ENCODE peak calls at places on chromosomes 4 and X, in ten cellular contexts. B, A, T, Q, X, C, G, K, S and Z are unnamed samples.

GRCh38 chr4:7210818-7211217 is 18.5 kb downstream of the SORCS2 start:
- DNase-seq in B (peak), A (peak), T (no peak), Q (no peak), X (no peak), C (no peak), G (peak), K (no peak), S (peak), Z (peak)

GRCh38 chr4:165164257-165164656 is 43.1 kb upstream of the KLHL2 start:
- DNase-seq in B (no peak), A (no peak), T (no peak), Q (no peak), X (no peak), C (no peak), G (no peak), K (no peak), S (no peak), Z (no peak)

GRCh38 chrX:45900751-45901150 is 644.5 kb downstream of the ZNF674 start:
- DNase-seq in B (peak), A (peak), T (no peak), Q (no peak), X (no peak), C (no peak), G (peak), K (no peak), S (peak), Z (no peak)

GRCh38 chr4:101158136-101158485 is 189.2 kb downstream of the PPP3CA start:
- DNase-seq in B (peak), A (no peak), T (no peak), Q (no peak), X (no peak), C (no peak), G (peak), K (no peak), S (no peak), Z (no peak)

GRCh38 chr4:173332963-173333657 is 1.0 kb downstream of the HMGB2 start:
- DNase-seq in B (no peak), A (peak), T (no peak), Q (no peak), X (peak), C (no peak), G (peak), K (peak), S (no peak), Z (peak)

GRCh38 chr4:62131049-62131448 is 930.9 kb downstream of the ADGRL3 start:
- DNase-seq in B (no peak), A (no peak), T (no peak), Q (no peak), X (no peak), C (no peak), G (no peak), K (no peak), S (no peak), Z (no peak)

GRCh38 chrX:134526399-134526798 is 66.4 kb downstream of the HPRT1 start:
- DNase-seq in B (no peak), A (no peak), T (no peak), Q (no peak), X (no peak), C (no peak), G (peak), K (no peak), S (no peak), Z (no peak)

GRCh38 chr4:171857302-171858005 is 44.2 kb downstream of the GALNTL6 start:
- DNase-seq in B (no peak), A (peak), T (no peak), Q (no peak), X (no peak), C (no peak), G (no peak), K (no peak), S (peak), Z (no peak)

GRCh38 chrX:125203737-125204578 is 115.7 kb upstream of the TEX13C start:
- DNase-seq in B (peak), A (peak), T (peak), Q (no peak), X (no peak), C (peak), G (peak), K (peak), S (no peak), Z (no peak)

GRCh38 chrX:136765957-136766356 is 14.8 kb downstream of the ARHGEF6 start:
- DNase-seq in B (no peak), A (no peak), T (no peak), Q (no peak), X (no peak), C (no peak), G (peak), K (no peak), S (no peak), Z (no peak)

GRCh38 chr4:38574559-38575333 is 89.3 kb upstream of the KLF3 start:
- DNase-seq in B (no peak), A (no peak), T (no peak), Q (no peak), X (no peak), C (no peak), G (peak), K (no peak), S (no peak), Z (peak)

GRCh38 chr4:160423879-160424451 is 1321.1 kb downstream of the RAPGEF2 start:
- DNase-seq in B (peak), A (peak), T (no peak), Q (no peak), X (no peak), C (no peak), G (no peak), K (no peak), S (peak), Z (no peak)

GRCh38 chr4:174401471-174402130 is 117.9 kb downstream of the CEP44 start:
- DNase-seq in B (peak), A (no peak), T (no peak), Q (no peak), X (no peak), C (no peak), G (no peak), K (no peak), S (no peak), Z (no peak)

GRCh38 chr4:174405923-174406322 is 116.4 kb downstream of the HPGD start:
- DNase-seq in B (no peak), A (no peak), T (no peak), Q (no peak), X (no peak), C (no peak), G (no peak), K (no peak), S (no peak), Z (no peak)

GRCh38 chr4:174404677-174405076 is 117.6 kb downstream of the HPGD start:
- DNase-seq in B (no peak), A (no peak), T (no peak), Q (no peak), X (no peak), C (no peak), G (no peak), K (no peak), S (no peak), Z (no peak)

GRCh38 chr4:174402470-174403176 is 118.9 kb downstream of the CEP44 start:
- DNase-seq in B (peak), A (peak), T (no peak), Q (no peak), X (no peak), C (no peak), G (peak), K (no peak), S (no peak), Z (no peak)

DNA sequence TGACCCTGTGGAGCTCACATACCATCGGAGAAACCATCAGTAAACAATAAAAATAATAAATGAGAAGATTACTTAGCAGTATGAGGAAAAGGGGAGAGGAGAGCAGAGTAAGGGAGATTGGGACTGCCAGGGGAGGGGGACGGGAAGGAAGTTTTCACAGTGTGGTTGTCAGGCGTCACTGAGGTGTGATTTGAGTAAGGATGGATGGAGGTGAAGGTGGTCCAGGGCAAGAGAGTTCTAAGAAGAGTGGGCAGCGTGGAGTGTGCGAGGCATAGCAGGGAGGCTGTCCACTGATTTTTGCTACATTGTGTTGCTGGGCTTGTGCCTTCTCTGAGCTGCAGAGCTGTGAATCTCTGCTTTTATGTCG is 119.1 kb downstream of the HPGD start:
- DNase-seq in B (no peak), A (no peak), T (no peak), Q (no peak), X (no peak), C (no peak), G (no peak), K (no peak), S (no peak), Z (no peak)
- H3K27ac ChIP-seq in B (peak), A (peak), T (no peak), Q (no peak), X (no peak), C (no peak), G (no peak), K (no peak), S (no peak), Z (no peak)

DNA sequence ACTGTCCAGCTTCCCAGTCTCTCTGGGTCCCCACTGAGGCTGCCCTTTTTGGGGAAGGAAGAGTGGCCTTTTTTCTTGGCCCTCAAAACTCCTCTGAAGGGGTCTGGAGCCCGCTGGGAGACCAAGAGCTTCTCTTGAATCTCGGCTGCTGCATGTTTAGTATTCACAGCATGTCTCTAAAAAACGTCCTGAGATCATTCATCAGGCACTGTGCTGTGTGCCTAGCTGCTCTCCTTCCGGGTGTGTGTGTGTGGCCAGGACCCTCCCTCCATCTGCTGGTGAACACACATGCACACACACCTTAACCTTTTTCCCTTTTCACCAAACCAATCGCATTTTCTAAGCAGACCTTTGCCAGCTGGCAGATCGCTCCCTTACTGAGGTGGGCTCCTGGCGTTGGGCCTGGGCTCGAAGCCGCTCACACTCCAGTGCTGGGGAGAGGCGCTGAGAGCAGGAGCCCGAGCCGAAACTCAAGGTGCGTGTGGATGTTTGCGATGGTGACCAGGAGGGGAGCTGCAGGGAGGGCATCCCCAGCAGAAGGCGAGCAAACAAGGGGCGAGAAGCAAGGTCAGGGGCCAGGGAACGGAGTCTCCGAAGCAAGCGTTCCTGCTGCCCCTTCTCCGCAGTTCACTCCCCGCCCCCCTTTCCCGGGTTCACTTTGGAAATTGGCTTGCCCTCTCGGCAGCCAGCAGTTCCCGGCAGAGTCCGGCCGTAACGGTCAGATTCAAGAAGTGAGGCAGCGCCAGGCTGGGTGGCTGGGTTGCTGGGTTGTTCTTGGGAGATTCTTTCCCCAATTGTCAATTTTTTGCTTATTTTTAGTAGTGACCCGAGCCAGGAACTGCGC is 605 bp upstream of the FRMPD3 start:
- DNase-seq in B (peak), A (no peak), T (no peak), Q (no peak), X (no peak), C (peak), G (peak), K (peak), S (no peak), Z (no peak)
- H3K27ac ChIP-seq in B (no peak), A (no peak), T (no peak), Q (no peak), X (no peak), C (no peak), G (no peak), K (no peak), S (no peak), Z (no peak)

GRCh38 chr4:71132486-71132885 is 139.0 kb downstream of the DCK start:
- DNase-seq in B (no peak), A (no peak), T (no peak), Q (no peak), X (no peak), C (no peak), G (peak), K (no peak), S (no peak), Z (no peak)
- H3K27ac ChIP-seq in B (no peak), A (no peak), T (no peak), Q (no peak), X (no peak), C (no peak), G (peak), K (no peak), S (no peak), Z (no peak)

DNA sequence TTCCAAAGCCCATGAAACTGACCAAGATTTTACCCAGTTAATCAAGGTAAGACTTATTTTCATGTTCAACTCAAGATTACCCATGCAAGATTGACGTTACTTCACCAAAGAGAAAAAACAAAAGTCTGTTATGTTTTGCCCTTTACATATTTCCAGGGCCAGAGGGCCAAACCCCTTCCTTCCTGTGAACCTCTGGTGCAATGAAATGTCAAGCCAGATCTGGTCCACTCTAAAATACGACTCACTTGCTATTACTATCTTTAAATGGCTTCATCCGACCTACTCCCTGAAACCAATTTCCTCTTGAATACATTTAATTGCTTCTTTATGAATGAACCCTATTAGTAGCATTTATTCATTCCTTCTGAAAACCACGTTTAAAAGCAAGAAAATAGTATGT is 33.0 kb downstream of the TSPAN5 start:
- DNase-seq in B (no peak), A (no peak), T (no peak), Q (no peak), X (no peak), C (no peak), G (peak), K (no peak), S (no peak), Z (no peak)
- H3K27ac ChIP-seq in B (no peak), A (peak), T (no peak), Q (no peak), X (no peak), C (no peak), G (peak), K (no peak), S (no peak), Z (peak)

DNA sequence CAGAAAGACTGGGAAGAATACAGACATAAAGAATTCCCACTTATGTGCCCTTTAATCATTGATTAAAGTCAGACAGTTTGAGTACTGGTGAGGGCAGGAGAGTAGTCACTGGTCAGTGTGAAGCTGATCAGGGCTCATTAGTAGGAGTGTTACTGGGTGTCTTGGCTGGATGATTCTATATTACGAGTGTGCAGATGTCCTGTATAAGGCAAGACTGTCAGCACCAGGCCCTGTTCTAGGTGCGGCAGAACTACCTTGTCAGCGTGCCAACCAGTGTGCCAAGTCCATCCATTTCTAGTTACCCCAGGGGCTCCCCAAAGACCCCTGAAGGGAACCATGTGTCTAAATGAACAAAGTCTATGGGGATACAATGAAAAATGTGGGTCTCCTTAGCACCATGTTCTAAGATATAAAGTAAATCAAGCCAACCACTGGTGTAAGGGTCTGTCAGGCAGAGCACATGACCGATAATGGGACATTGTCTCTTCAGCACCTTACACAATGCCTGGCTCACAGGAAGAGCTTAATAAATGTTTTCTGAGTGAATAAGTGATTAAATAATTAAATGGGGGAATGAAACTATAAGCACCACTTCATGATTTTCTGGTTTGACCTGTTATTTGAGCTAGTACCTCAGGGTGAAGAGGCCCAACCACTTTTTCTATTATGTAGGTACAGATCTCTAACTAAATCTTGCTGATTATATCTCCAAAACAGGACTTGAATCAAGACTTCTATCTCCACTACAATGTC is 205.0 kb downstream of the CAMK2D start:
- DNase-seq in B (no peak), A (no peak), T (no peak), Q (no peak), X (no peak), C (no peak), G (no peak), K (no peak), S (no peak), Z (peak)
- H3K27ac ChIP-seq in B (no peak), A (no peak), T (peak), Q (peak), X (no peak), C (no peak), G (no peak), K (no peak), S (no peak), Z (no peak)

GRCh38 chr4:9811796-9812195 is 30.4 kb downstream of the DRD5 start:
- DNase-seq in B (no peak), A (no peak), T (no peak), Q (no peak), X (no peak), C (no peak), G (no peak), K (no peak), S (no peak), Z (no peak)

GRCh38 chr4:9816285-9816684 is 34.9 kb downstream of the DRD5 start:
- DNase-seq in B (no peak), A (no peak), T (no peak), Q (no peak), X (no peak), C (no peak), G (no peak), K (no peak), S (no peak), Z (no peak)

GRCh38 chr4:9808077-9808476 is 26.6 kb downstream of the DRD5 start:
- DNase-seq in B (no peak), A (no peak), T (no peak), Q (no peak), X (no peak), C (no peak), G (no peak), K (no peak), S (no peak), Z (no peak)

GRCh38 chr4:9812530-9813340 is 31.3 kb downstream of the DRD5 start:
- DNase-seq in B (no peak), A (no peak), T (no peak), Q (no peak), X (no peak), C (no peak), G (peak), K (peak), S (peak), Z (no peak)
- H3K27ac ChIP-seq in B (no peak), A (no peak), T (no peak), Q (no peak), X (no peak), C (no peak), G (no peak), K (no peak), S (no peak), Z (no peak)

GRCh38 chr4:20987191-20987590 is 286.9 kb downstream of the PACRGL start:
- DNase-seq in B (no peak), A (no peak), T (no peak), Q (no peak), X (no peak), C (no peak), G (no peak), K (no peak), S (no peak), Z (no peak)
- H3K27ac ChIP-seq in B (no peak), A (no peak), T (no peak), Q (no peak), X (no peak), C (no peak), G (no peak), K (no peak), S (no peak), Z (no peak)

DNA sequence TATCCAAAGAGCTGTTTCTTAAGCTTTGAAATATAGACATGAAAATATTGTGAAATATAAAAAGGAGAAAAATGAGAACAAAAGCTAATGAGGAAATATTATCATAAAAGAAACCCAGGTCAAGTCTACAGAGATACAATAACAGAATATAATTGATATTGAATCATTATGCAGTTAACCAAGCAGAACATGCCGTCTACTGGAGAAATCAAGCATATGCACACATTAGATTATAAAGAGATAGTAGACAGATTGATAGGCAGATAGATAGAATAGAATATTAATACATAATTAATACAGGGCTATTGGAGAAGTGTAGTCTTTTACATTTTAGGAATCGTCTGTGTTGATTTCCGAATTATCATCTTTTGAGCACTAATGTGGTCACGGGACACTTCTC is 208.5 kb downstream of the EPHA5 start:
- DNase-seq in B (no peak), A (no peak), T (no peak), Q (no peak), X (no peak), C (no peak), G (no peak), K (no peak), S (no peak), Z (no peak)
- H3K27ac ChIP-seq in B (no peak), A (no peak), T (no peak), Q (no peak), X (no peak), C (no peak), G (no peak), K (no peak), S (no peak), Z (no peak)

GRCh38 chr4:125323547-125324100 is 8.9 kb downstream of the FAT4 start:
- DNase-seq in B (peak), A (peak), T (no peak), Q (no peak), X (no peak), C (no peak), G (peak), K (no peak), S (peak), Z (peak)

GRCh38 chr4:125325733-125326132 is 11.0 kb downstream of the FAT4 start:
- DNase-seq in B (no peak), A (no peak), T (no peak), Q (no peak), X (no peak), C (no peak), G (no peak), K (no peak), S (no peak), Z (no peak)

GRCh38 chr4:125319311-125319710 is 4.6 kb downstream of the FAT4 start:
- DNase-seq in B (no peak), A (no peak), T (no peak), Q (no peak), X (no peak), C (no peak), G (peak), K (no peak), S (no peak), Z (no peak)

GRCh38 chr4:125322363-125322730 is 7.6 kb downstream of the FAT4 start:
- DNase-seq in B (no peak), A (no peak), T (no peak), Q (no peak), X (no peak), C (no peak), G (peak), K (no peak), S (peak), Z (no peak)

GRCh38 chr4:125321709-125322362 is 7.1 kb downstream of the FAT4 start:
- DNase-seq in B (no peak), A (peak), T (no peak), Q (no peak), X (no peak), C (no peak), G (peak), K (no peak), S (peak), Z (no peak)
- H3K27ac ChIP-seq in B (no peak), A (peak), T (peak), Q (peak), X (no peak), C (no peak), G (peak), K (no peak), S (peak), Z (no peak)